ENCODE peak calls at places on chromosomes 6 and 20, in nine cellular contexts. P, O, U, N, G, Z, W, L and T are unnamed samples.

GRCh38 chr6:36444470-36444869 is 1.7 kb downstream of the KCTD20 start:
- DNase-seq in P (no peak), O (no peak), U (no peak), N (no peak), G (peak; percentile 56), Z (peak; percentile 92), W (peak; percentile 97), L (no peak), T (no peak)

GRCh38 chr6:84526631-84527030 is 237.8 kb downstream of the TBX18 start:
- DNase-seq in P (no peak), O (no peak), U (no peak), N (no peak), G (no peak), Z (no peak), W (no peak), L (no peak), T (no peak)

GRCh38 chr6:113381232-113381631 is 475.9 kb upstream of the MARCKS start:
- DNase-seq in P (no peak), O (no peak), U (no peak), N (no peak), G (no peak), Z (peak; percentile 38), W (no peak), L (no peak), T (no peak)

GRCh38 chr20:23690581-23690980 is 1.7 kb upstream of the CST4 start:
- DNase-seq in P (no peak), O (no peak), U (no peak), N (no peak), G (no peak), Z (no peak), W (no peak), L (no peak), T (no peak)

GRCh38 chr6:70312165-70312564 is 9.3 kb upstream of the COL9A1 start:
- DNase-seq in P (no peak), O (no peak), U (no peak), N (peak; percentile 8), G (peak; percentile 98), Z (peak; percentile 96), W (peak; percentile 73), L (no peak), T (no peak)

GRCh38 chr20:20369353-20370086 is 1.6 kb downstream of the INSM1 start:
- DNase-seq in P (no peak), O (no peak), U (no peak), N (no peak), G (peak; percentile 61), Z (no peak), W (no peak), L (no peak), T (no peak)

GRCh38 chr20:50837532-50838321 is 42.9 kb downstream of the BCAS4 start:
- DNase-seq in P (no peak), O (no peak), U (no peak), N (no peak), G (peak; percentile 89), Z (peak; percentile 95), W (peak; percentile 77), L (no peak), T (peak; percentile 85)

GRCh38 chr6:120214097-120214496 is 864.5 kb upstream of the MAN1A1 start:
- DNase-seq in P (no peak), O (no peak), U (no peak), N (no peak), G (no peak), Z (peak; percentile 10), W (peak; percentile 40), L (no peak), T (no peak)

DNA sequence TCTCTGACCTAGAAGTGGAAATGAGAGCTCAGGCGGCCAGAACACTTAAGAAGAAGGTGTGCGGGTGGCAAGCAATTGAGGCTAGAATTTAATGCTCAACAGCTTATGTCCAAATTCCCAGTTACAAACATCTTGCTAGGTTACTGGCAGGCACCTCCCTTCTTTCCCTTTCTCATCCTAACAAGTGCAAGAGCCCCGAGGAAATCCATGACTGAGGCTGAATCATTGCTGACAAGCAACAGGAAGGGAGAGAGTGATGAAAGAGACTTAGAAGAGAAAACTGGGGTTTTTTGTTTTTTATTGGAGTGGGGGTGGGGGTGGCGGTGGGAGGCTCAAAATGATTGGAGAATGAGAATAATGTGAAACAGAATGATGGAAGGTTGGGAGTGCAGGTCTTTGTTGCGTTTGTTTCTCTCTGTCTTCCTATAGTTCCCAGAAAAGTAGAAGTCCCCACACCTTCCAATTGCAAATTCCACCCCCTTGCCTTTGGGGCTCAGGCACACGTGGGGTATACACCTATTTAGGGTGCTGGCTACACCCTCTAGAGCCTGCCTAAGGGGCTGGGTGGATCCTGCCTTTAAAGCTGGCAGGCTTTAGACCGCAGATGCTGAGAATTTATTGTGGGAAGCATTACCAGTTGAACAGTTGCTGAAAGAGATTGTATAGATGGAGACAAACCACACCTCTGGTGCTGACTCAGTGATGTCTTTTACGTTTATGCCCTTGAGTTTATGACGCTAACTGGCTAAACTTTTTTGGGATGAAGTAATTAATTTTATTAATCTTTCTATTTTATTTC is 1.4 kb downstream of the FAM83B start:
- DNase-seq in P (no peak), O (no peak), U (no peak), N (no peak), G (peak; percentile 95), Z (peak; percentile 29), W (peak; percentile 21), L (no peak), T (no peak)
- H3K4me3 ChIP-seq in P (no peak overlapping the region), O (no peak overlapping the region), U (no peak overlapping the region), N (no peak overlapping the region), G (peak overlapping the region; percentile 82), Z (no peak overlapping the region), W (no peak overlapping the region), L (no peak overlapping the region), T (no peak overlapping the region)

GRCh38 chr20:58627212-58628072 is 23.6 kb upstream of the STX16 start:
- DNase-seq in P (no peak), O (no peak), U (no peak), N (no peak), G (no peak), Z (no peak), W (no peak), L (no peak), T (no peak)

GRCh38 chr20:58623579-58624473 is 27.3 kb upstream of the STX16 start:
- DNase-seq in P (no peak), O (no peak), U (peak; percentile 64), N (no peak), G (peak; percentile 92), Z (peak; percentile 98), W (peak; percentile 94), L (no peak), T (peak; percentile 81)

GRCh38 chr20:58625585-58625984 is 25.5 kb upstream of the STX16 start:
- DNase-seq in P (no peak), O (no peak), U (no peak), N (no peak), G (no peak), Z (no peak), W (no peak), L (no peak), T (no peak)

GRCh38 chr20:58624687-58625086 is 26.4 kb upstream of the STX16 start:
- DNase-seq in P (no peak), O (no peak), U (no peak), N (no peak), G (no peak), Z (no peak), W (no peak), L (no peak), T (peak; percentile 49)

DNA sequence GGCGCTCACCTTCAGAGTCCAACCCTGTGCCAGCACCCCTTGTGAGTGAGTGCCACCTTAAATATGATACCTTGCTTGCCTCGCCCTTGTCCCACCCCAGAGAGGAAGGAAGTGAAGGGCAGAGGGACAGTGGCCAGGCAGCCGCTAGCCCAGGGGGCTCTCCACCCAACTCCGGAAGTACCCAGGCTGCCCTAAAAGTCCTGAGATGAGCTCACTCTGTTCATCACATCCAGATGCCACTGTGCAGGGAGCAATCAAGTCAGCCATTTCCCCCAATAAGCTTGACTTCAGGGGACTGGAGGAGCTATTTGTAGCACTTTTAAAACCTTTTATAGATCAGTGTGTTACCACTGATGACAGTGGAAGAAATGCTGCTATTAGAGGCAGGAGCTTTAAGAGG is 25.0 kb upstream of the STX16 start:
- DNase-seq in P (no peak), O (no peak), U (no peak), N (no peak), G (no peak), Z (no peak), W (no peak), L (no peak), T (no peak)
- H3K4me1 ChIP-seq in P (no peaks in the 10 kb centered on the region), O (no peaks in the 10 kb centered on the region), U (no peaks in the 10 kb centered on the region), N (peaks cover 8% of the 10 kb centered on the region), G (peaks cover 43% of the 10 kb centered on the region), Z (peaks cover 9% of the 10 kb centered on the region), W (peaks cover 3% of the 10 kb centered on the region), L (no peaks in the 10 kb centered on the region), T (peaks cover 4% of the 10 kb centered on the region)

GRCh38 chr6:162471842-162472241 is 255.7 kb downstream of the PRKN start:
- DNase-seq in P (no peak), O (no peak), U (no peak), N (no peak), G (no peak), Z (no peak), W (no peak), L (no peak), T (no peak)

GRCh38 chr6:162463573-162463972 is 264.0 kb downstream of the PRKN start:
- DNase-seq in P (no peak), O (no peak), U (no peak), N (no peak), G (no peak), Z (no peak), W (no peak), L (no peak), T (no peak)

GRCh38 chr6:162467679-162468078 is 259.9 kb downstream of the PRKN start:
- DNase-seq in P (no peak), O (no peak), U (no peak), N (no peak), G (no peak), Z (no peak), W (no peak), L (no peak), T (no peak)

DNA sequence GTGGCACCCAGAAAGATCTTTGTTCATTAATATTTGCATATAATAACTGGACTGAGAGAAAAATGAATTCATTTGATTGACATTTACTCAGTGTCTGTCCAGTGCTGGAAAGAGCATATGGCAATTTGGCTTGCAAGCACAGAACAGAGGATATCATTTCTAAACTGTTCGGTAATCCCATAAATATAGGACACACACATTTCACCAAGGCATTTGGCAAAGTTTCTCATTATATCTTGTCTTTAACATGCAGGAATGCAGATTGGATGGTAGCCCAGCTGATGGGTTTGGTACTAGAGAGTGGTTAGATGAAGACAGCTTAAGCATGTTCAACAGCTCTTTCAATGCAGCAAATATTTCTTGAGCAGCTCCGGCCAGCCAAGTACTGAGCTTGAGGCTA is 259.2 kb downstream of the PRKN start:
- DNase-seq in P (no peak), O (no peak), U (no peak), N (no peak), G (no peak), Z (peak; percentile 72), W (peak; percentile 55), L (no peak), T (no peak)
- H3K4me3 ChIP-seq in P (no peak overlapping the region), O (no peak overlapping the region), U (no peak overlapping the region), N (no peak overlapping the region), G (no peak overlapping the region), Z (no peak overlapping the region), W (no peak overlapping the region), L (no peak overlapping the region), T (no peak overlapping the region)

GRCh38 chr6:30790734-30791383 is 46.5 kb upstream of the IER3 start:
- DNase-seq in P (no peak), O (no peak), U (no peak), N (no peak), G (no peak), Z (no peak), W (no peak), L (no peak), T (no peak)

GRCh38 chr6:30799210-30799609 is 54.9 kb upstream of the IER3 start:
- DNase-seq in P (no peak), O (no peak), U (no peak), N (no peak), G (no peak), Z (no peak), W (no peak), L (no peak), T (no peak)

GRCh38 chr6:30793521-30794194 is 49.3 kb upstream of the IER3 start:
- DNase-seq in P (no peak), O (no peak), U (no peak), N (peak; percentile 57), G (no peak), Z (peak; percentile 62), W (peak; percentile 85), L (no peak), T (no peak)

GRCh38 chr6:30798501-30798900 is 54.2 kb upstream of the IER3 start:
- DNase-seq in P (no peak), O (no peak), U (no peak), N (no peak), G (no peak), Z (no peak), W (no peak), L (no peak), T (no peak)

GRCh38 chr6:30795549-30796293 is 51.4 kb upstream of the IER3 start:
- DNase-seq in P (no peak), O (no peak), U (no peak), N (no peak), G (peak; percentile 55), Z (no peak), W (no peak), L (no peak), T (no peak)
- H3K4me1 ChIP-seq in P (no peaks in the 10 kb centered on the region), O (no peaks in the 10 kb centered on the region), U (no peaks in the 10 kb centered on the region), N (peaks cover 16% of the 10 kb centered on the region), G (peaks cover 11% of the 10 kb centered on the region), Z (no peaks in the 10 kb centered on the region), W (peaks cover 13% of the 10 kb centered on the region), L (peaks cover 3% of the 10 kb centered on the region), T (peaks cover 5% of the 10 kb centered on the region)